ENCODE peak calls at places on chromosome 22, in six cellular contexts. One of them, this sample, is unnamed.

GRCh38 chr22:32745251-32745995 is 56.1 kb upstream of the TIMP3 start:
- DNase-seq in kidney epithelial cell: no peak
- DNase-seq in PC-9: peak
- DNase-seq in hepatocyte: peak
- DNase-seq in pancreas: no peak
- DNase-seq in esophagus squamous epithelium: no peak
- DNase-seq in this sample: no peak

GRCh38 chr22:43273902-43274484 is 69.2 kb downstream of the SCUBE1 start:
- DNase-seq in kidney epithelial cell: no peak
- DNase-seq in PC-9: peak
- DNase-seq in hepatocyte: peak
- DNase-seq in pancreas: peak
- DNase-seq in esophagus squamous epithelium: no peak
- DNase-seq in this sample: peak

GRCh38 chr22:49353185-49353584 is 474.5 kb downstream of the BRD1 start:
- DNase-seq in kidney epithelial cell: no peak
- DNase-seq in PC-9: no peak
- DNase-seq in hepatocyte: no peak
- DNase-seq in pancreas: no peak
- DNase-seq in esophagus squamous epithelium: no peak
- DNase-seq in this sample: no peak

GRCh38 chr22:28817919-28818859 is 17.8 kb upstream of the XBP1 start:
- DNase-seq in kidney epithelial cell: peak
- DNase-seq in PC-9: peak
- DNase-seq in hepatocyte: peak
- DNase-seq in pancreas: peak
- DNase-seq in esophagus squamous epithelium: no peak
- DNase-seq in this sample: no peak

GRCh38 chr22:39624501-39624821 is 53.9 kb downstream of the CACNA1I start:
- DNase-seq in kidney epithelial cell: no peak
- DNase-seq in PC-9: no peak
- DNase-seq in hepatocyte: peak
- DNase-seq in pancreas: no peak
- DNase-seq in esophagus squamous epithelium: no peak
- DNase-seq in this sample: no peak

GRCh38 chr22:20979243-20979809 is 2.8 kb upstream of the LZTR1 start:
- DNase-seq in kidney epithelial cell: peak
- DNase-seq in PC-9: no peak
- DNase-seq in hepatocyte: peak
- DNase-seq in pancreas: peak
- DNase-seq in esophagus squamous epithelium: no peak
- DNase-seq in this sample: no peak

GRCh38 chr22:48901324-48901723 is 926.3 kb downstream of the BRD1 start:
- DNase-seq in kidney epithelial cell: no peak
- DNase-seq in PC-9: no peak
- DNase-seq in hepatocyte: no peak
- DNase-seq in pancreas: no peak
- DNase-seq in esophagus squamous epithelium: no peak
- DNase-seq in this sample: no peak

GRCh38 chr22:35170716-35171697 is 86.3 kb upstream of the HMGXB4 start:
- DNase-seq in kidney epithelial cell: no peak
- DNase-seq in PC-9: no peak
- DNase-seq in hepatocyte: no peak
- DNase-seq in pancreas: no peak
- DNase-seq in esophagus squamous epithelium: no peak
- DNase-seq in this sample: no peak

GRCh38 chr22:47192651-47193437 is 430.4 kb downstream of the TBC1D22A start:
- DNase-seq in kidney epithelial cell: no peak
- DNase-seq in PC-9: peak
- DNase-seq in hepatocyte: no peak
- DNase-seq in pancreas: no peak
- DNase-seq in esophagus squamous epithelium: no peak
- DNase-seq in this sample: no peak

GRCh38 chr22:17106161-17106784 is 14.9 kb downstream of the TMEM121B start:
- DNase-seq in kidney epithelial cell: no peak
- DNase-seq in PC-9: no peak
- DNase-seq in hepatocyte: no peak
- DNase-seq in pancreas: no peak
- DNase-seq in esophagus squamous epithelium: no peak
- DNase-seq in this sample: no peak

GRCh38 chr22:39627865-39628562 is 57.5 kb downstream of the CACNA1I start:
- DNase-seq in kidney epithelial cell: no peak
- DNase-seq in PC-9: no peak
- DNase-seq in hepatocyte: no peak
- DNase-seq in pancreas: no peak
- DNase-seq in esophagus squamous epithelium: no peak
- DNase-seq in this sample: no peak

GRCh38 chr22:38700271-38700788 is 413 bp downstream of the JOSD1 start:
- DNase-seq in kidney epithelial cell: no peak
- DNase-seq in PC-9: peak
- DNase-seq in hepatocyte: no peak
- DNase-seq in pancreas: peak
- DNase-seq in esophagus squamous epithelium: no peak
- DNase-seq in this sample: no peak

GRCh38 chr22:19714320-19715252 is at the start of gene SEPTIN5:
- DNase-seq in kidney epithelial cell: no peak
- DNase-seq in PC-9: no peak
- DNase-seq in hepatocyte: no peak
- DNase-seq in pancreas: no peak
- DNase-seq in esophagus squamous epithelium: no peak
- DNase-seq in this sample: no peak

GRCh38 chr22:19715286-19715939 is 1.1 kb downstream of the SEPTIN5 start:
- DNase-seq in kidney epithelial cell: no peak
- DNase-seq in PC-9: no peak
- DNase-seq in hepatocyte: no peak
- DNase-seq in pancreas: no peak
- DNase-seq in esophagus squamous epithelium: no peak
- DNase-seq in this sample: no peak

GRCh38 chr22:19713228-19713627 is 1.1 kb upstream of the SEPTIN5 start:
- DNase-seq in kidney epithelial cell: no peak
- DNase-seq in PC-9: no peak
- DNase-seq in hepatocyte: no peak
- DNase-seq in pancreas: no peak
- DNase-seq in esophagus squamous epithelium: no peak
- DNase-seq in this sample: no peak

GRCh38 chr22:19716041-19716828 is 1.9 kb downstream of the SEPTIN5 start:
- DNase-seq in kidney epithelial cell: no peak
- DNase-seq in PC-9: no peak
- DNase-seq in hepatocyte: no peak
- DNase-seq in pancreas: no peak
- DNase-seq in esophagus squamous epithelium: no peak
- DNase-seq in this sample: no peak

DNA sequence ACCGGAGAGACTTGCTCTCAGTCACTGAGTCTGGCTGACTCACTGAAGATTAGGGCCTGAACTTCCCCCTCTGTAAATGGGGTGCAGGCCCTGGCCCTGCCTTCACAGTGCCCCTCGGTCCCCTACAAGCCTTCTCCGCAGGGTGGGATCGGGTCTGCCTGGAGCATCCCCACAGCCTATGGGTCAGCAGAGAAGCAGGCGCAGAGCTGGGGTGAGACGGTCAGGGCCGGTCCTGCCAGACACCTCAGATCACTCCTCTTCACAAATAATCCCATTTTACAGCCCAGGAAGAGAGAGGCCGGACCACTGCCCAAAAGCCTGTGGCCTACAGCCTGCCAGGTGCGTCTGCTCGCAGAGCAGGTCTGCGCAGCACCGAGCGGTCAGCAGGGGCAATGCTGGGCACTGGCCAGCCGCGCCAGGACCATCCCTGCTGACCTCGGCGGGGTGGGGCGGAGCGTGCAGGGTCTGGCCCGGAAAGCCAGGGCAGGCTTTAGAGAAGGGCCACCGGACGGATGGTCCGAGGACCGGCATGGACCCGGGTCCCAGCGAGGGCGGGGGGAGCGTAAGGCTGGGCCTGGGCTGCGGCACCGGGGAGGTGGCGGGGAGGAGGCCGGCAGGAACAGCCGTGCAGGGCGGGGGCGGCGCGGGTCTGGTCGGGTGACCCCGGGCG is 518 bp upstream of the SEPTIN5 start:
- DNase-seq in kidney epithelial cell: no peak
- DNase-seq in PC-9: no peak
- DNase-seq in hepatocyte: peak
- DNase-seq in pancreas: peak
- DNase-seq in esophagus squamous epithelium: no peak
- DNase-seq in this sample: no peak
- TF ChIP-seq CTCF in kidney epithelial cell: no peak
- TF ChIP-seq CTCF in PC-9: no peak
- TF ChIP-seq CTCF in hepatocyte: no peak
- TF ChIP-seq CTCF in pancreas: no peak
- TF ChIP-seq CTCF in esophagus squamous epithelium: no peak
- TF ChIP-seq CTCF in this sample: no peak

GRCh38 chr22:50529416-50530279 is at the start of gene TYMP:
- DNase-seq in kidney epithelial cell: no peak
- DNase-seq in PC-9: peak
- DNase-seq in hepatocyte: peak
- DNase-seq in pancreas: peak
- DNase-seq in esophagus squamous epithelium: no peak
- DNase-seq in this sample: no peak
- H3K4me3 ChIP-seq in kidney epithelial cell: peak
- H3K4me3 ChIP-seq in PC-9: peak
- H3K4me3 ChIP-seq in hepatocyte: peak
- H3K4me3 ChIP-seq in pancreas: peak
- H3K4me3 ChIP-seq in esophagus squamous epithelium: peak
- H3K4me3 ChIP-seq in this sample: peak

GRCh38 chr22:45212306-45212709 is 28.4 kb downstream of the KIAA0930 start:
- DNase-seq in kidney epithelial cell: peak
- DNase-seq in PC-9: peak
- DNase-seq in hepatocyte: peak
- DNase-seq in pancreas: peak
- DNase-seq in esophagus squamous epithelium: no peak
- DNase-seq in this sample: peak
- TF ChIP-seq CTCF in kidney epithelial cell: no peak
- TF ChIP-seq CTCF in PC-9: no peak
- TF ChIP-seq CTCF in hepatocyte: no peak
- TF ChIP-seq CTCF in pancreas: no peak
- TF ChIP-seq CTCF in esophagus squamous epithelium: no peak
- TF ChIP-seq CTCF in this sample: no peak

GRCh38 chr22:41917906-41918791 is 3.3 kb upstream of the SHISA8 start:
- DNase-seq in kidney epithelial cell: no peak
- DNase-seq in PC-9: peak
- DNase-seq in hepatocyte: no peak
- DNase-seq in pancreas: no peak
- DNase-seq in esophagus squamous epithelium: no peak
- DNase-seq in this sample: peak
- H3K4me3 ChIP-seq in kidney epithelial cell: no peak
- H3K4me3 ChIP-seq in PC-9: no peak
- H3K4me3 ChIP-seq in hepatocyte: no peak
- H3K4me3 ChIP-seq in pancreas: no peak
- H3K4me3 ChIP-seq in esophagus squamous epithelium: no peak
- H3K4me3 ChIP-seq in this sample: no peak